ENCODE peak calls at places on chromosomes 5 and 9, in seven cellular contexts. V is NCI-H1092 treated with DMSO at 0.1 percent for 48 hours, K is chondrocyte, D is prostate gland, P is suprapubic skin, T is H9, O is cardiac septum. B is an unnamed sample.

GRCh38 chr5:89377752-89378455 is 494.9 kb upstream of the MEF2C start:
- DNase-seq in T (no peak), O (no peak), K (no peak), P (no peak), V (peak), D (no peak), B (no peak)

GRCh38 chr5:60483046-60483445 is 216.9 kb downstream of the DEPDC1B start:
- DNase-seq in D (no peak), T (no peak), O (no peak), K (no peak), V (no peak), P (no peak), B (peak)

GRCh38 chr9:86706391-86706790 is 240.9 kb downstream of the GAS1 start:
- DNase-seq in D (no peak), T (no peak), V (no peak), K (no peak), O (no peak), P (no peak), B (no peak)

GRCh38 chr5:55303238-55303690 is 4.2 kb downstream of the DHX29 start:
- DNase-seq in V (no peak), P (no peak), T (no peak), K (no peak), D (no peak), O (no peak), B (peak)

GRCh38 chr5:59360130-59360555 is 533.4 kb downstream of the PDE4D start:
- DNase-seq in T (no peak), V (no peak), P (no peak), K (no peak), O (no peak), D (no peak), B (no peak)

GRCh38 chr5:135324897-135325650 is 74.0 kb downstream of the MACROH2A1 start:
- DNase-seq in V (no peak), D (peak), P (peak), T (no peak), K (no peak), O (peak), B (peak)

GRCh38 chr5:94094793-94095441 is 353.5 kb upstream of the POU5F2 start:
- DNase-seq in T (no peak), K (no peak), P (no peak), D (no peak), V (no peak), O (no peak), B (no peak)

GRCh38 chr5:123113136-123113535 is 24.1 kb downstream of the PRDM6 start:
- DNase-seq in K (no peak), O (no peak), D (no peak), T (no peak), P (no peak), V (no peak), B (no peak)

GRCh38 chr5:139226131-139226530 is 28.0 kb upstream of the SIL1 start:
- DNase-seq in P (no peak), O (no peak), D (peak), V (no peak), K (no peak), T (no peak), B (no peak)

GRCh38 chr5:41043109-41043747 is 27.9 kb downstream of the MROH2B start:
- DNase-seq in O (no peak), K (no peak), V (no peak), D (no peak), P (no peak), T (no peak), B (no peak)

GRCh38 chr5:96816430-96816939 is 8.7 kb upstream of the ERAP1 start:
- DNase-seq in V (no peak), O (no peak), P (no peak), D (no peak), K (no peak), T (peak), B (no peak)

GRCh38 chr5:134142806-134143205 is 28.3 kb downstream of the TCF7 start:
- DNase-seq in P (peak), T (peak), K (peak), V (no peak), D (no peak), O (peak), B (no peak)

GRCh38 chr5:633521-633955 is 21.4 kb downstream of the CEP72 start:
- DNase-seq in D (no peak), T (no peak), P (peak), O (peak), V (no peak), K (peak), B (no peak)

GRCh38 chr5:145178667-145179523 is 656.2 kb downstream of the PRELID2 start:
- DNase-seq in P (no peak), D (no peak), V (no peak), K (no peak), O (no peak), T (no peak), B (peak)

GRCh38 chr9:114307323-114308250 is 15.3 kb upstream of the ORM1 start:
- DNase-seq in K (peak), T (no peak), D (no peak), V (no peak), P (no peak), O (peak), B (no peak)

GRCh38 chr9:88184986-88185385 is 46.7 kb upstream of the SPATA31C2 start:
- DNase-seq in D (no peak), V (peak), O (no peak), T (no peak), K (no peak), P (no peak), B (no peak)

B was measured in foreskin keratinocyte.